ENCODE peak calls at places on chromosomes 7 and 10, in nine cellular contexts. I, N, Q, X, R, V, B, L and H are unnamed samples.

GRCh38 chr7:22176791-22177412 is 180.1 kb downstream of the RAPGEF5 start:
- DNase-seq in Q (no peak), N (no peak), L (no peak), V (no peak), B (no peak), X (no peak), R (no peak), I (no peak), H (no peak)

GRCh38 chr7:116872026-116872425 is 9.6 kb downstream of the CAPZA2 start:
- DNase-seq in V (no peak), X (no peak), N (no peak), I (no peak), L (no peak), B (no peak), Q (no peak), R (no peak), H (no peak)

GRCh38 chr10:60978287-60979115 is 34.5 kb upstream of the RHOBTB1 start:
- DNase-seq in I (peak; percentile 65), B (no peak), R (no peak), Q (no peak), L (peak; percentile 77), N (no peak), V (no peak), X (no peak), H (peak; percentile 25)

GRCh38 chr10:71599518-71599917 is 120.1 kb downstream of the C10orf105 start:
- DNase-seq in N (no peak), L (no peak), V (no peak), Q (no peak), B (no peak), R (no peak), I (no peak), X (no peak), H (no peak)

GRCh38 chr10:86723009-86723408 is 33.4 kb upstream of the BMPR1A start:
- DNase-seq in L (no peak), X (no peak), R (no peak), Q (no peak), N (no peak), V (no peak), B (no peak), I (no peak), H (no peak)

GRCh38 chr10:73744690-73744994 is 470 bp downstream of the SEC24C start:
- DNase-seq in B (peak; percentile 63), L (no peak), Q (peak; percentile 39), R (no peak), V (peak; percentile 32), X (peak; percentile 73), I (peak; percentile 76), N (peak; percentile 83), H (no peak)

GRCh38 chr7:150811-151221 is 41.6 kb upstream of the FAM20C start:
- DNase-seq in I (peak; percentile 12), B (peak; percentile 33), R (no peak), X (peak; percentile 32), N (no peak), V (no peak), Q (no peak), L (no peak), H (no peak)

GRCh38 chr10:34801066-34801738 is 13.9 kb downstream of the PARD3 start:
- DNase-seq in N (no peak), R (peak; percentile 67), Q (no peak), X (no peak), V (no peak), L (no peak), B (no peak), I (no peak), H (no peak)

GRCh38 chr7:3753868-3754267 is 452.8 kb downstream of the SDK1 start:
- DNase-seq in L (no peak), X (no peak), V (no peak), I (no peak), R (no peak), Q (no peak), B (no peak), N (no peak), H (no peak)

GRCh38 chr10:90222372-90222771 is 521.0 kb downstream of the KIF20B start:
- DNase-seq in I (peak; percentile 84), R (no peak), L (no peak), B (no peak), V (no peak), N (no peak), X (no peak), Q (no peak), H (no peak)

GRCh38 chr10:16887565-16887964 is 70.3 kb upstream of the RSU1 start:
- DNase-seq in N (no peak), I (peak; percentile 97), X (no peak), V (no peak), R (no peak), L (no peak), B (no peak), Q (no peak), H (no peak)

GRCh38 chr7:18570890-18571478 is 75.4 kb downstream of the HDAC9 start:
- DNase-seq in V (no peak), R (no peak), X (no peak), B (no peak), N (no peak), Q (no peak), I (peak; percentile 66), L (peak; percentile 48), H (no peak)

GRCh38 chr7:83427929-83428328 is 221.0 kb downstream of the SEMA3E start:
- DNase-seq in R (no peak), V (no peak), X (no peak), N (no peak), L (no peak), B (no peak), Q (no peak), I (no peak), H (no peak)

GRCh38 chr7:2884161-2884560 is 40.1 kb upstream of the GNA12 start:
- DNase-seq in B (no peak), L (no peak), X (no peak), Q (no peak), N (no peak), R (no peak), V (no peak), I (no peak), H (no peak)

GRCh38 chr7:107173691-107174406 is 5.0 kb downstream of the HBP1 start:
- DNase-seq in R (no peak), Q (no peak), N (no peak), I (no peak), X (no peak), B (no peak), V (no peak), L (peak; percentile 49), H (no peak)

GRCh38 chr10:128268015-128268722 is 141.9 kb upstream of the MKI67 start:
- DNase-seq in Q (no peak), B (no peak), L (peak; percentile 1), V (no peak), N (no peak), I (no peak), R (no peak), X (no peak), H (peak; percentile 38)